ENCODE peak calls at places on chromosome 22, in eight cellular contexts. J is H1, O is A673, K is hepatocyte, F is adrenal gland, W is cardiac muscle cell, L is Caco-2, T is colonic mucosa. V is an unnamed sample.

GRCh38 chr22:37616205-37617083 is 7.8 kb downstream of the GGA1 start:
- DNase-seq in K (no peak), O (no peak), W (no peak), T (no peak), L (no peak), J (no peak), F (peak; percentile 91), V (no peak)

GRCh38 chr22:44658371-44658953 is 43.5 kb upstream of the PRR5 start:
- DNase-seq in F (peak; percentile 72), W (no peak), T (no peak), O (no peak), L (no peak), J (no peak), K (peak; percentile 68), V (no peak)

GRCh38 chr22:40605676-40606250 is 30.8 kb downstream of the MRTFA start:
- DNase-seq in T (no peak), W (no peak), J (no peak), L (no peak), O (no peak), K (no peak), F (no peak), V (no peak)

GRCh38 chr22:37270928-37271650 is 11.2 kb upstream of the CYTH4 start:
- DNase-seq in W (no peak), L (no peak), T (no peak), J (no peak), F (no peak), O (no peak), K (no peak), V (no peak)

GRCh38 chr22:22877523-22878210 is 9.9 kb upstream of the IGLL5 start:
- DNase-seq in F (peak; percentile 66), T (peak; percentile 68), O (peak; percentile 76), L (peak; percentile 57), K (peak; percentile 78), W (no peak), J (no peak), V (peak; percentile 77)

GRCh38 chr22:22878801-22879674 is 8.6 kb upstream of the IGLL5 start:
- DNase-seq in J (no peak), K (no peak), O (no peak), F (no peak), L (no peak), W (no peak), T (no peak), V (no peak)

GRCh38 chr22:29211066-29211841 is 5.6 kb downstream of the EMID1 start:
- DNase-seq in F (no peak), T (no peak), O (no peak), J (no peak), K (no peak), L (no peak), W (no peak), V (no peak)

GRCh38 chr22:50599816-50600454 is 658 bp upstream of the MAPK8IP2 start:
- DNase-seq in T (peak; percentile 51), O (peak; percentile 48), L (peak; percentile 62), F (peak; percentile 60), W (peak; percentile 82), K (peak; percentile 79), J (no peak), V (peak; percentile 44)

GRCh38 chr22:20989323-20990138 is 7.4 kb downstream of the LZTR1 start:
- DNase-seq in F (no peak), J (no peak), L (no peak), O (no peak), T (no peak), K (no peak), W (no peak), V (no peak)

GRCh38 chr22:28181332-28181731 is 262.3 kb upstream of the PITPNB start:
- DNase-seq in L (no peak), J (no peak), O (no peak), T (no peak), W (no peak), F (no peak), K (no peak), V (no peak)

GRCh38 chr22:50253046-50253580 is 2.0 kb upstream of the HDAC10 start:
- DNase-seq in K (no peak), O (no peak), W (no peak), L (no peak), T (no peak), J (no peak), F (no peak), V (no peak)

GRCh38 chr22:21718492-21718891 is 17.1 kb downstream of the YPEL1 start:
- DNase-seq in K (no peak), L (no peak), F (no peak), T (no peak), J (no peak), O (no peak), W (no peak), V (no peak)

GRCh38 chr22:30265851-30266444 is 703 bp downstream of the OSM start:
- DNase-seq in O (no peak), F (no peak), T (peak; percentile 52), J (no peak), W (no peak), L (no peak), K (no peak), V (no peak)

GRCh38 chr22:35173655-35174054 is 83.6 kb upstream of the HMGXB4 start:
- DNase-seq in L (no peak), K (no peak), J (no peak), O (no peak), W (no peak), F (no peak), T (no peak), V (no peak)

GRCh38 chr22:24975813-24976341 is 23.4 kb downstream of the KIAA1671 start:
- DNase-seq in O (no peak), J (no peak), L (no peak), F (peak; percentile 57), K (no peak), T (no peak), W (no peak), V (peak; percentile 25)

GRCh38 chr22:49487950-49488349 is 339.7 kb downstream of the BRD1 start:
- DNase-seq in L (peak; percentile 80), F (no peak), J (peak; percentile 64), W (no peak), O (peak; percentile 18), T (no peak), K (peak; percentile 50), V (no peak)

GRCh38 chr22:48055827-48056226 is 1293.4 kb downstream of the TBC1D22A start:
- DNase-seq in F (no peak), K (no peak), L (no peak), T (no peak), W (no peak), J (no peak), O (no peak), V (no peak)

GRCh38 chr22:49883294-49883640 is 29.6 kb downstream of the ZBED4 start:
- DNase-seq in J (no peak), O (no peak), W (no peak), T (no peak), F (no peak), K (no peak), L (no peak), V (no peak)

GRCh38 chr22:49865156-49865555 is 11.5 kb downstream of the ZBED4 start:
- DNase-seq in F (no peak), O (no peak), W (no peak), K (no peak), L (no peak), T (no peak), J (no peak), V (no peak)

GRCh38 chr22:48887394-48888332 is 940.0 kb downstream of the BRD1 start:
- DNase-seq in L (no peak), K (no peak), J (no peak), O (no peak), W (no peak), T (no peak), F (no peak), V (no peak)

GRCh38 chr22:50656122-50657070 is 16.2 kb upstream of the SHANK3 start:
- DNase-seq in J (no peak), L (no peak), O (no peak), K (no peak), T (no peak), W (no peak), F (peak; percentile 64), V (no peak)

GRCh38 chr22:35465109-35465701 is 65.3 kb downstream of the MCM5 start:
- DNase-seq in F (peak; percentile 28), W (no peak), L (no peak), O (no peak), T (no peak), J (no peak), K (no peak), V (no peak)

GRCh38 chr22:30044369-30044768 is 35.9 kb upstream of the HORMAD2 start:
- DNase-seq in J (no peak), K (peak; percentile 78), W (no peak), L (no peak), F (peak; percentile 64), O (peak; percentile 51), T (peak; percentile 72), V (peak; percentile 46)

GRCh38 chr22:35972559-35972958 is 56.1 kb downstream of the RBFOX2 start:
- DNase-seq in J (no peak), K (no peak), F (no peak), O (no peak), W (no peak), T (no peak), L (no peak), V (no peak)

GRCh38 chr22:47808886-47809620 is 1046.6 kb downstream of the TBC1D22A start:
- DNase-seq in O (no peak), F (no peak), T (no peak), W (no peak), L (no peak), K (no peak), J (no peak), V (no peak)

DNA sequence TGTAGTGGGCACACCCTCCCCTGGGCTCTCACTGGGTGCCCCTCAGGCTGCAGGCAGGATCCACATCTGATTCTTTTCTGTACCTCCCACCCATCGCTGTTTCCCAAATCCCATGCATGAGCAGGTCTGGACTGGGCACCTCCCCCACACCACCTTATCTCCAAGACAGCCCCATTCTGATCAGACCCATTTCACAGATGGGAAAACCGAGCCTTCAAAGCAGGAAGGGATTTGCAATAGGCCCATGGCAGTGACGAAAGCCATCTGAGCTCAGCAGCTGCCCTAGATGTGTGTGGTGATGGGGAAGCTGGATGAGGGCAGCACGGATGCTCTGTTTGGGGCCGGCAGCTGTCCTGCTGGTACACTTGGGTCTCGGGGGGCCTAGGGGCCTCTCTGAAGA is 41.4 kb downstream of the WNT7B start:
- DNase-seq in L (no peak), K (no peak), W (no peak), T (no peak), F (no peak), O (no peak), J (no peak), V (no peak)
- H3K4me1 ChIP-seq in L (no peaks in the 10 kb centered on the region), K (no peaks in the 10 kb centered on the region), W (no peaks in the 10 kb centered on the region), T (no peaks in the 10 kb centered on the region), F (peaks cover 5% of the 10 kb centered on the region), O (peaks cover 7% of the 10 kb centered on the region), J (no peaks in the 10 kb centered on the region), V (peaks cover 26% of the 10 kb centered on the region)

GRCh38 chr22:46079861-46080821 is 70.2 kb upstream of the PPARA start:
- DNase-seq in L (peak; percentile 9), K (no peak), T (no peak), O (peak; percentile 94), J (no peak), F (peak; percentile 82), W (no peak), V (peak; percentile 90)
- TF ChIP-seq CTCF in L (no peak), K (no peak), T (no peak), O (peak; percentile 15), J (no peak), F (no peak), W (no peak), V (no peak)

GRCh38 chr22:32203181-32204105 is 1.4 kb downstream of the RFPL2 start:
- DNase-seq in K (peak; percentile 14), T (no peak), J (no peak), O (peak; percentile 2), F (no peak), L (no peak), W (no peak), V (no peak)
- H3K4me3 ChIP-seq in K (peak overlapping the region; percentile 5), T (peak overlapping the region; percentile 24), J (peak overlapping the region; percentile 56), O (peak overlapping the region; percentile 46), F (no peak overlapping the region), L (no peak overlapping the region), W (peak overlapping the region; percentile 34), V (no peak overlapping the region)

GRCh38 chr22:39362932-39363331 is 13.1 kb downstream of the SYNGR1 start:
- DNase-seq in F (no peak), O (no peak), T (no peak), J (no peak), W (no peak), K (no peak), L (no peak), V (no peak)
- H3K4me1 ChIP-seq in F (peaks cover 9% of the 10 kb centered on the region), O (peaks cover 5% of the 10 kb centered on the region), T (no peaks in the 10 kb centered on the region), J (peaks cover 37% of the 10 kb centered on the region), W (peaks cover 9% of the 10 kb centered on the region), K (peaks cover 34% of the 10 kb centered on the region), L (peaks cover 19% of the 10 kb centered on the region), V (peaks cover 15% of the 10 kb centered on the region)